ENCODE peak calls at places on chromosome 21, in eight cellular contexts. E is GM12891; U is stimulated activated CD4-positive, alpha-beta T cell treated with anti-CD3 and anti-CD28 coated beads, Interleukin-12 subunit alpha, Interleukin-12 subunit beta, amount 100 ng/mL, for 4 hours; L is mesendoderm; S is EL; T is MG63; N is NCI-H1092 treated with DMSO at 0.1 percent for 48 hours; C is HS-27A. M is an unnamed sample.

GRCh38 chr21:35084869-35085268 is 35.8 kb upstream of the RUNX1 start:
- DNase-seq in S (peak; percentile 95), C (peak; percentile 56), L (no peak), N (no peak), T (no peak), E (no peak), U (no peak), M (no peak)

GRCh38 chr21:37746849-37747248 is 169.4 kb downstream of the KCNJ6 start:
- DNase-seq in L (no peak), U (no peak), S (no peak), E (no peak), C (no peak), N (no peak), T (no peak), M (no peak)

GRCh38 chr21:46100020-46100419 is 2.1 kb downstream of the COL6A2 start:
- DNase-seq in N (no peak), T (peak; percentile 1), S (no peak), E (no peak), U (no peak), C (no peak), L (no peak), M (no peak)

GRCh38 chr21:35206141-35207125 is 157.3 kb upstream of the RUNX1 start:
- DNase-seq in U (no peak), S (no peak), L (peak; percentile 33), C (no peak), T (no peak), N (peak; percentile 41), E (no peak), M (no peak)

GRCh38 chr21:39715804-39716397 is 29.1 kb upstream of the IGSF5 start:
- DNase-seq in C (peak; percentile 9), L (peak; percentile 49), E (no peak), T (peak; percentile 24), N (peak; percentile 66), U (peak; percentile 8), S (peak; percentile 45), M (peak; percentile 51)

GRCh38 chr21:17466166-17466565 is 46.7 kb upstream of the CXADR start:
- DNase-seq in E (no peak), S (peak; percentile 70), C (no peak), L (peak; percentile 31), N (no peak), U (no peak), T (peak; percentile 70), M (no peak)

GRCh38 chr21:28283652-28284490 is 708.8 kb downstream of the LTN1 start:
- DNase-seq in T (peak; percentile 72), E (no peak), N (no peak), S (peak; percentile 88), U (no peak), L (peak; percentile 84), C (no peak), M (no peak)

GRCh38 chr21:31316488-31317169 is 27.4 kb downstream of the TIAM1 start:
- DNase-seq in U (no peak), S (peak; percentile 30), N (no peak), T (no peak), L (peak; percentile 91), C (no peak), E (no peak), M (no peak)

GRCh38 chr21:18772404-18772803 is 368.8 kb upstream of the TMPRSS15 start:
- DNase-seq in L (no peak), C (peak; percentile 72), E (no peak), T (no peak), S (no peak), U (no peak), N (no peak), M (no peak)

GRCh38 chr21:45228171-45228641 is 59.5 kb downstream of the POFUT2 start:
- DNase-seq in N (no peak), S (peak; percentile 97), L (peak; percentile 65), T (peak; percentile 90), U (peak; percentile 36), C (peak; percentile 96), E (no peak), M (no peak)

GRCh38 chr21:33586927-33587326 is 1.6 kb downstream of the DONSON start:
- DNase-seq in S (no peak), N (no peak), U (no peak), C (no peak), T (no peak), L (no peak), E (no peak), M (no peak)

GRCh38 chr21:20451051-20451450 is 547.2 kb upstream of the NCAM2 start:
- DNase-seq in C (no peak), U (no peak), L (peak; percentile 32), N (no peak), S (no peak), E (no peak), T (no peak), M (no peak)

GRCh38 chr21:40923361-40923760 is 76.4 kb upstream of the DSCAM start:
- DNase-seq in T (no peak), L (no peak), C (no peak), U (no peak), S (no peak), N (no peak), E (no peak), M (no peak)

GRCh38 chr21:41961282-41961701 is 7.5 kb upstream of the C2CD2 start:
- DNase-seq in C (no peak), L (no peak), N (no peak), E (no peak), S (peak; percentile 23), U (no peak), T (peak; percentile 78), M (no peak)

GRCh38 chr21:32359719-32360260 is 33.0 kb downstream of the URB1 start:
- DNase-seq in T (no peak), U (no peak), E (no peak), S (no peak), L (peak; percentile 14), N (no peak), C (no peak), M (no peak)

GRCh38 chr21:34701726-34702125 is 32.9 kb downstream of the CLIC6 start:
- DNase-seq in E (no peak), L (no peak), S (peak; percentile 68), C (no peak), T (no peak), U (no peak), N (no peak), M (no peak)

GRCh38 chr21:18147678-18148077 is 97.0 kb upstream of the CHODL start:
- DNase-seq in L (no peak), T (no peak), N (no peak), S (no peak), E (no peak), C (no peak), U (no peak), M (no peak)

M was measured in NCI-H1105 treated with DMSO at 0.1 percent for 48 hours.